ENCODE peak calls at places on chromosome 1, in nine cellular contexts. One of them, this sample, is unnamed.

GRCh38 chr1:167467126-167467725 is 51.1 kb downstream of the CD247 start:
- DNase-seq in RWPE1: peak
- DNase-seq in brain microvascular endothelial cell: peak
- DNase-seq in progenitor cell of endocrine pancreas: no peak
- DNase-seq in activated B cell treated with CpG ODN at 0.5 μM for 24 hours: no peak
- DNase-seq in bronchial epithelial cell: peak
- DNase-seq in fibroblast of pulmonary artery: no peak
- DNase-seq in AG04450: no peak
- DNase-seq in astrocyte of the cerebellum: no peak
- DNase-seq in this sample: no peak

GRCh38 chr1:200979574-200980451 is 43.7 kb downstream of the KIF21B start:
- DNase-seq in activated B cell treated with CpG ODN at 0.5 μM for 24 hours: peak
- DNase-seq in AG04450: no peak
- DNase-seq in bronchial epithelial cell: peak
- DNase-seq in progenitor cell of endocrine pancreas: peak
- DNase-seq in RWPE1: peak
- DNase-seq in fibroblast of pulmonary artery: peak
- DNase-seq in brain microvascular endothelial cell: peak
- DNase-seq in astrocyte of the cerebellum: no peak
- DNase-seq in this sample: peak

GRCh38 chr1:241531195-241532172 is 694 bp upstream of the KMO start:
- DNase-seq in fibroblast of pulmonary artery: peak
- DNase-seq in progenitor cell of endocrine pancreas: no peak
- DNase-seq in astrocyte of the cerebellum: peak
- DNase-seq in AG04450: peak
- DNase-seq in brain microvascular endothelial cell: no peak
- DNase-seq in RWPE1: peak
- DNase-seq in activated B cell treated with CpG ODN at 0.5 μM for 24 hours: no peak
- DNase-seq in bronchial epithelial cell: peak
- DNase-seq in this sample: no peak

GRCh38 chr1:4681026-4681425 is 26.6 kb downstream of the AJAP1 start:
- DNase-seq in bronchial epithelial cell: no peak
- DNase-seq in progenitor cell of endocrine pancreas: no peak
- DNase-seq in astrocyte of the cerebellum: no peak
- DNase-seq in AG04450: no peak
- DNase-seq in RWPE1: no peak
- DNase-seq in activated B cell treated with CpG ODN at 0.5 μM for 24 hours: no peak
- DNase-seq in brain microvascular endothelial cell: no peak
- DNase-seq in fibroblast of pulmonary artery: no peak
- DNase-seq in this sample: no peak

GRCh38 chr1:84585803-84586202 is 11.6 kb upstream of the CTBS start:
- DNase-seq in astrocyte of the cerebellum: no peak
- DNase-seq in brain microvascular endothelial cell: no peak
- DNase-seq in activated B cell treated with CpG ODN at 0.5 μM for 24 hours: no peak
- DNase-seq in progenitor cell of endocrine pancreas: no peak
- DNase-seq in fibroblast of pulmonary artery: no peak
- DNase-seq in AG04450: no peak
- DNase-seq in bronchial epithelial cell: peak
- DNase-seq in RWPE1: no peak
- DNase-seq in this sample: no peak

GRCh38 chr1:9078035-9078948 is 8.9 kb upstream of the SLC2A5 start:
- DNase-seq in progenitor cell of endocrine pancreas: no peak
- DNase-seq in AG04450: no peak
- DNase-seq in RWPE1: no peak
- DNase-seq in fibroblast of pulmonary artery: no peak
- DNase-seq in brain microvascular endothelial cell: peak
- DNase-seq in bronchial epithelial cell: peak
- DNase-seq in activated B cell treated with CpG ODN at 0.5 μM for 24 hours: no peak
- DNase-seq in astrocyte of the cerebellum: peak
- DNase-seq in this sample: no peak

GRCh38 chr1:51644533-51645197 is 27.8 kb downstream of the OSBPL9 start:
- DNase-seq in brain microvascular endothelial cell: peak
- DNase-seq in fibroblast of pulmonary artery: peak
- DNase-seq in astrocyte of the cerebellum: peak
- DNase-seq in bronchial epithelial cell: peak
- DNase-seq in RWPE1: peak
- DNase-seq in activated B cell treated with CpG ODN at 0.5 μM for 24 hours: no peak
- DNase-seq in AG04450: no peak
- DNase-seq in progenitor cell of endocrine pancreas: no peak
- DNase-seq in this sample: no peak

GRCh38 chr1:80462006-80462405 is 1338.7 kb upstream of the ADGRL2 start:
- DNase-seq in fibroblast of pulmonary artery: no peak
- DNase-seq in activated B cell treated with CpG ODN at 0.5 μM for 24 hours: no peak
- DNase-seq in RWPE1: no peak
- DNase-seq in AG04450: no peak
- DNase-seq in bronchial epithelial cell: no peak
- DNase-seq in progenitor cell of endocrine pancreas: no peak
- DNase-seq in astrocyte of the cerebellum: no peak
- DNase-seq in brain microvascular endothelial cell: no peak
- DNase-seq in this sample: no peak

GRCh38 chr1:81682490-81682889 is 118.2 kb upstream of the ADGRL2 start:
- DNase-seq in activated B cell treated with CpG ODN at 0.5 μM for 24 hours: no peak
- DNase-seq in AG04450: no peak
- DNase-seq in bronchial epithelial cell: peak
- DNase-seq in brain microvascular endothelial cell: peak
- DNase-seq in astrocyte of the cerebellum: peak
- DNase-seq in progenitor cell of endocrine pancreas: no peak
- DNase-seq in RWPE1: no peak
- DNase-seq in fibroblast of pulmonary artery: peak
- DNase-seq in this sample: no peak

GRCh38 chr1:35300376-35300775 is 31.9 kb downstream of the ZMYM4 start:
- DNase-seq in brain microvascular endothelial cell: no peak
- DNase-seq in fibroblast of pulmonary artery: no peak
- DNase-seq in astrocyte of the cerebellum: no peak
- DNase-seq in activated B cell treated with CpG ODN at 0.5 μM for 24 hours: no peak
- DNase-seq in RWPE1: no peak
- DNase-seq in AG04450: no peak
- DNase-seq in progenitor cell of endocrine pancreas: no peak
- DNase-seq in bronchial epithelial cell: no peak
- DNase-seq in this sample: no peak
- TF ChIP-seq CTCF in brain microvascular endothelial cell: no peak
- TF ChIP-seq CTCF in fibroblast of pulmonary artery: no peak
- TF ChIP-seq CTCF in astrocyte of the cerebellum: no peak
- TF ChIP-seq CTCF in activated B cell treated with CpG ODN at 0.5 μM for 24 hours: no peak
- TF ChIP-seq CTCF in RWPE1: no peak
- TF ChIP-seq CTCF in AG04450: no peak
- TF ChIP-seq CTCF in progenitor cell of endocrine pancreas: no peak
- TF ChIP-seq CTCF in bronchial epithelial cell: no peak
- TF ChIP-seq CTCF in this sample: no peak

GRCh38 chr1:233326995-233327937 is at the start of gene MAP3K21:
- DNase-seq in activated B cell treated with CpG ODN at 0.5 μM for 24 hours: peak
- DNase-seq in RWPE1: peak
- DNase-seq in brain microvascular endothelial cell: no peak
- DNase-seq in bronchial epithelial cell: peak
- DNase-seq in fibroblast of pulmonary artery: peak
- DNase-seq in AG04450: no peak
- DNase-seq in progenitor cell of endocrine pancreas: peak
- DNase-seq in astrocyte of the cerebellum: no peak
- DNase-seq in this sample: peak

GRCh38 chr1:233331676-233332519 is 4.4 kb downstream of the MAP3K21 start:
- DNase-seq in astrocyte of the cerebellum: no peak
- DNase-seq in brain microvascular endothelial cell: no peak
- DNase-seq in activated B cell treated with CpG ODN at 0.5 μM for 24 hours: no peak
- DNase-seq in progenitor cell of endocrine pancreas: no peak
- DNase-seq in RWPE1: no peak
- DNase-seq in AG04450: no peak
- DNase-seq in fibroblast of pulmonary artery: no peak
- DNase-seq in bronchial epithelial cell: peak
- DNase-seq in this sample: no peak

GRCh38 chr1:233326319-233326994 is 1.1 kb upstream of the MAP3K21 start:
- DNase-seq in progenitor cell of endocrine pancreas: no peak
- DNase-seq in activated B cell treated with CpG ODN at 0.5 μM for 24 hours: no peak
- DNase-seq in AG04450: no peak
- DNase-seq in bronchial epithelial cell: peak
- DNase-seq in astrocyte of the cerebellum: no peak
- DNase-seq in fibroblast of pulmonary artery: no peak
- DNase-seq in brain microvascular endothelial cell: no peak
- DNase-seq in RWPE1: peak
- DNase-seq in this sample: no peak

GRCh38 chr1:233327938-233328660 is 575 bp downstream of the MAP3K21 start:
- DNase-seq in fibroblast of pulmonary artery: no peak
- DNase-seq in bronchial epithelial cell: peak
- DNase-seq in RWPE1: peak
- DNase-seq in astrocyte of the cerebellum: no peak
- DNase-seq in activated B cell treated with CpG ODN at 0.5 μM for 24 hours: peak
- DNase-seq in AG04450: no peak
- DNase-seq in progenitor cell of endocrine pancreas: peak
- DNase-seq in brain microvascular endothelial cell: no peak
- DNase-seq in this sample: no peak

DNA sequence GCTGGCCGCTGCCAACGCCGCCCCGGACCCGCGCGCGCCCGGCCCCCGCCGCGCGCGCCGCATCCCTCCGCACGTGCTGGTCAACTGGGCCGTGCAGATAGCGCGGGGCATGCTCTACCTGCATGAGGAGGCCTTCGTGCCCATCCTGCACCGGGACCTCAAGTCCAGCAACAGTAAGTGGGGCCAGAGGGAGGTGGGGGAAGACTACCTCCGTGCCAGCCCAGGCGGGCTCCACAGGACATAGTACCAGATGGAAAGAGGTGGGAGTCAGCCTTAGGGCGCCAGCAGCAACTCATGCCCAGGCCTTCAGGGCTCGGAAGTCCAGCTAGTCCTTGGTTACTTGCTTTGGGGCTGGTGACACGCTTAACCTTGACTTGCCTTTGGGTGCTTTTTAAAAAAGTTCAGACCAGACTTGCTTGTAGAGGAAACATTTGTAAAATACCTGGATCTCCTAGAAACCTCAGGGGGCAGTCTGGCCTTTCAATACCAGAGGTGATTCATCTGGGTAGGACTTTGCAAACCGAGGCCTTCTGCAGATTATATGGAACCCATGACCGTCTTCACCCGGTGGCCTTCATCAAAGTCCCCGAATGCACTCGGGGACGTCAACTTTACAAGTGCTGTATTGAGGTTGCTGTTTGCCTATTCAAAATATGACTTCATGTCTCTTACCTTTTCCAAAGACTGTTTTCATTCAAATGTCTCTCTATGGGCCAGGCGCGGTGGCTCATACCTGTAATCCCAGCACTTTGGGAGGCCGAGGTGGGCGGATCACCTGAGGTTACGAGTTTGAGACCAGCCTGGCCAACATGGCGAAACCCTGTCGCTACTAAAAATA is 1.4 kb downstream of the MAP3K21 start:
- DNase-seq in RWPE1: peak
- DNase-seq in astrocyte of the cerebellum: no peak
- DNase-seq in bronchial epithelial cell: peak
- DNase-seq in fibroblast of pulmonary artery: no peak
- DNase-seq in AG04450: no peak
- DNase-seq in progenitor cell of endocrine pancreas: peak
- DNase-seq in activated B cell treated with CpG ODN at 0.5 μM for 24 hours: no peak
- DNase-seq in brain microvascular endothelial cell: no peak
- DNase-seq in this sample: no peak
- TF ChIP-seq CTCF in RWPE1: no peak
- TF ChIP-seq CTCF in astrocyte of the cerebellum: no peak
- TF ChIP-seq CTCF in bronchial epithelial cell: no peak
- TF ChIP-seq CTCF in fibroblast of pulmonary artery: no peak
- TF ChIP-seq CTCF in AG04450: no peak
- TF ChIP-seq CTCF in progenitor cell of endocrine pancreas: no peak
- TF ChIP-seq CTCF in activated B cell treated with CpG ODN at 0.5 μM for 24 hours: no peak
- TF ChIP-seq CTCF in brain microvascular endothelial cell: no peak
- TF ChIP-seq CTCF in this sample: no peak

GRCh38 chr1:89598450-89599331 is 34.2 kb upstream of the LRRC8C start:
- DNase-seq in activated B cell treated with CpG ODN at 0.5 μM for 24 hours: no peak
- DNase-seq in bronchial epithelial cell: peak
- DNase-seq in astrocyte of the cerebellum: peak
- DNase-seq in fibroblast of pulmonary artery: peak
- DNase-seq in progenitor cell of endocrine pancreas: no peak
- DNase-seq in brain microvascular endothelial cell: peak
- DNase-seq in AG04450: no peak
- DNase-seq in RWPE1: peak
- DNase-seq in this sample: peak

GRCh38 chr1:89602871-89603404 is 30.0 kb upstream of the LRRC8C start:
- DNase-seq in bronchial epithelial cell: no peak
- DNase-seq in fibroblast of pulmonary artery: no peak
- DNase-seq in progenitor cell of endocrine pancreas: no peak
- DNase-seq in RWPE1: no peak
- DNase-seq in AG04450: no peak
- DNase-seq in brain microvascular endothelial cell: no peak
- DNase-seq in activated B cell treated with CpG ODN at 0.5 μM for 24 hours: no peak
- DNase-seq in astrocyte of the cerebellum: no peak
- DNase-seq in this sample: no peak

GRCh38 chr1:89603651-89604413 is 29.1 kb upstream of the LRRC8C start:
- DNase-seq in progenitor cell of endocrine pancreas: no peak
- DNase-seq in brain microvascular endothelial cell: no peak
- DNase-seq in AG04450: no peak
- DNase-seq in RWPE1: peak
- DNase-seq in activated B cell treated with CpG ODN at 0.5 μM for 24 hours: no peak
- DNase-seq in bronchial epithelial cell: peak
- DNase-seq in astrocyte of the cerebellum: no peak
- DNase-seq in fibroblast of pulmonary artery: peak
- DNase-seq in this sample: no peak

GRCh38 chr1:89600792-89601191 is 32.1 kb upstream of the LRRC8C start:
- DNase-seq in activated B cell treated with CpG ODN at 0.5 μM for 24 hours: no peak
- DNase-seq in AG04450: no peak
- DNase-seq in RWPE1: no peak
- DNase-seq in bronchial epithelial cell: no peak
- DNase-seq in brain microvascular endothelial cell: no peak
- DNase-seq in progenitor cell of endocrine pancreas: no peak
- DNase-seq in astrocyte of the cerebellum: no peak
- DNase-seq in fibroblast of pulmonary artery: no peak
- DNase-seq in this sample: no peak

DNA sequence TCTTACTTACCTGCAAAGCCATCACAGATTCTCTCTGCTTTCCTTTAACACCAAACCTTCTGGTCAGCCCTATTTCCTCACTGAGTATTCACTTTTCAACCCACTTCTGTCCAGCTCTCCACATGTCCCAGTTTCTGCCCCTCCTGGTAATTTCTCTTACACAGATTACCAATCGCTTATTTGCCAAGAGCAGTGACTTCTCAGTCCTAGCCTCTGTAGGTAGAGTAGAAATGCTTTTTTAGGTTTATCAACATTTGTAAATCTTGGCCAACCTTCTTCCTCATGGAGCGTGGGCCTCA is 33.6 kb upstream of the LRRC8C start:
- DNase-seq in progenitor cell of endocrine pancreas: no peak
- DNase-seq in AG04450: no peak
- DNase-seq in brain microvascular endothelial cell: no peak
- DNase-seq in astrocyte of the cerebellum: no peak
- DNase-seq in activated B cell treated with CpG ODN at 0.5 μM for 24 hours: no peak
- DNase-seq in fibroblast of pulmonary artery: no peak
- DNase-seq in bronchial epithelial cell: no peak
- DNase-seq in RWPE1: no peak
- DNase-seq in this sample: no peak
- TF ChIP-seq CTCF in progenitor cell of endocrine pancreas: no peak
- TF ChIP-seq CTCF in AG04450: no peak
- TF ChIP-seq CTCF in brain microvascular endothelial cell: no peak
- TF ChIP-seq CTCF in astrocyte of the cerebellum: no peak
- TF ChIP-seq CTCF in activated B cell treated with CpG ODN at 0.5 μM for 24 hours: no peak
- TF ChIP-seq CTCF in fibroblast of pulmonary artery: no peak
- TF ChIP-seq CTCF in bronchial epithelial cell: no peak
- TF ChIP-seq CTCF in RWPE1: peak
- TF ChIP-seq CTCF in this sample: no peak

DNA sequence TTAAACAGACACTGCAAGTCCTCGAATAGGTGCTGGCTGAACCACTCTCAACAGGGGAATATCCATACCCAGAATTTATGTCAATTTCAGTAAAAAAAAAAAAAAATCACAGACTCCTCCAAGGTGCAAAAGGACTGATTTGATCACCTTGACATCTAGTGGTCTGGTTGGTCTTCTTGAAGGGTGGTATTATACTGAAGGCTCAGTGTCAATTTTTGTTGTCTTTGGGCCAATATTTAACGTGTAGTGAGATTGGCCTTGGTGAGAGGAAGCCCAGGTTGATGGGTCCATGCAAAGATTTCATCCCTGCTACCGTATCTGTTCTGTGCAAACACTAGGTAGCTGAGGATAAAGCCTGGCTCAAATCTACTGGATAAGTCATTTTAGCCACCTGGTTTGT is 4.0 kb upstream of the GBP5 start:
- DNase-seq in activated B cell treated with CpG ODN at 0.5 μM for 24 hours: no peak
- DNase-seq in brain microvascular endothelial cell: no peak
- DNase-seq in fibroblast of pulmonary artery: peak
- DNase-seq in progenitor cell of endocrine pancreas: no peak
- DNase-seq in RWPE1: no peak
- DNase-seq in bronchial epithelial cell: peak
- DNase-seq in AG04450: no peak
- DNase-seq in astrocyte of the cerebellum: no peak
- DNase-seq in this sample: no peak
- TF ChIP-seq CTCF in activated B cell treated with CpG ODN at 0.5 μM for 24 hours: no peak
- TF ChIP-seq CTCF in brain microvascular endothelial cell: no peak
- TF ChIP-seq CTCF in fibroblast of pulmonary artery: peak
- TF ChIP-seq CTCF in progenitor cell of endocrine pancreas: no peak
- TF ChIP-seq CTCF in RWPE1: no peak
- TF ChIP-seq CTCF in bronchial epithelial cell: peak
- TF ChIP-seq CTCF in AG04450: no peak
- TF ChIP-seq CTCF in astrocyte of the cerebellum: no peak
- TF ChIP-seq CTCF in this sample: peak

This sample was measured in D721Med.